ENCODE peak calls at places on chromosomes 4 and X, in four cellular contexts. One of them, this sample, is unnamed.

GRCh38 chr4:180721356-180721755 is 1521.8 kb upstream of the TENM3 start:
- DNase-seq in thoracic aorta: no peak
- DNase-seq in HFF-Myc: no peak
- DNase-seq in progenitor cell of endocrine pancreas: no peak
- DNase-seq in this sample: no peak

GRCh38 chrX:108034725-108035124 is 10.1 kb upstream of the VSIG1 start:
- DNase-seq in progenitor cell of endocrine pancreas: no peak
- DNase-seq in thoracic aorta: no peak
- DNase-seq in HFF-Myc: no peak
- DNase-seq in this sample: no peak

GRCh38 chr4:176002007-176002623 is 63.5 kb upstream of the WDR17 start:
- DNase-seq in thoracic aorta: no peak
- DNase-seq in HFF-Myc: no peak
- DNase-seq in progenitor cell of endocrine pancreas: peak; percentile 53
- DNase-seq in this sample: peak; percentile 45

GRCh38 chr4:110516106-110516922 is 40.4 kb downstream of the ENPEP start:
- DNase-seq in HFF-Myc: no peak
- DNase-seq in thoracic aorta: no peak
- DNase-seq in progenitor cell of endocrine pancreas: peak; percentile 57
- DNase-seq in this sample: peak; percentile 68

GRCh38 chr4:47122592-47123291 is 91.4 kb downstream of the GABRB1 start:
- DNase-seq in progenitor cell of endocrine pancreas: peak; percentile 43
- DNase-seq in thoracic aorta: no peak
- DNase-seq in HFF-Myc: peak; percentile 44
- DNase-seq in this sample: peak; percentile 65

GRCh38 chr4:118585015-118585414 is 100.2 kb upstream of the METTL14 start:
- DNase-seq in thoracic aorta: no peak
- DNase-seq in progenitor cell of endocrine pancreas: no peak
- DNase-seq in HFF-Myc: no peak
- DNase-seq in this sample: no peak

GRCh38 chrX:40646489-40647306 is 663 bp downstream of the CXorf38 start:
- DNase-seq in HFF-Myc: no peak
- DNase-seq in thoracic aorta: no peak
- DNase-seq in progenitor cell of endocrine pancreas: no peak
- DNase-seq in this sample: no peak

GRCh38 chr4:48252313-48252712 is 17.3 kb downstream of the TEC start:
- DNase-seq in HFF-Myc: no peak
- DNase-seq in progenitor cell of endocrine pancreas: no peak
- DNase-seq in thoracic aorta: no peak
- DNase-seq in this sample: no peak

GRCh38 chr4:1863297-1864033 is 7.5 kb upstream of the LETM1 start:
- DNase-seq in HFF-Myc: no peak
- DNase-seq in thoracic aorta: no peak
- DNase-seq in progenitor cell of endocrine pancreas: no peak
- DNase-seq in this sample: no peak

GRCh38 chr4:6017030-6017429 is 1.2 kb downstream of the C4orf50 start:
- DNase-seq in thoracic aorta: no peak
- DNase-seq in progenitor cell of endocrine pancreas: no peak
- DNase-seq in HFF-Myc: no peak
- DNase-seq in this sample: no peak

GRCh38 chr4:3851211-3851610 is 85.0 kb downstream of the ADRA2C start:
- DNase-seq in HFF-Myc: peak; percentile 14
- DNase-seq in thoracic aorta: no peak
- DNase-seq in progenitor cell of endocrine pancreas: no peak
- DNase-seq in this sample: no peak

GRCh38 chrX:41734530-41734929 is 10.5 kb downstream of the GPR82 start:
- DNase-seq in progenitor cell of endocrine pancreas: no peak
- DNase-seq in HFF-Myc: no peak
- DNase-seq in thoracic aorta: no peak
- DNase-seq in this sample: no peak

GRCh38 chr4:114191496-114191895 is 212.0 kb upstream of the ARSJ start:
- DNase-seq in HFF-Myc: no peak
- DNase-seq in progenitor cell of endocrine pancreas: no peak
- DNase-seq in thoracic aorta: no peak
- DNase-seq in this sample: no peak

GRCh38 chrX:53362439-53362838 is 60.0 kb downstream of the SMC1A start:
- DNase-seq in HFF-Myc: no peak
- DNase-seq in thoracic aorta: no peak
- DNase-seq in progenitor cell of endocrine pancreas: no peak
- DNase-seq in this sample: no peak

GRCh38 chrX:82092307-82092706 is 890.4 kb downstream of the SH3BGRL start:
- DNase-seq in HFF-Myc: no peak
- DNase-seq in progenitor cell of endocrine pancreas: no peak
- DNase-seq in thoracic aorta: no peak
- DNase-seq in this sample: no peak

GRCh38 chrX:136577562-136577961 is 45.5 kb downstream of the VGLL1 start:
- DNase-seq in HFF-Myc: no peak
- DNase-seq in thoracic aorta: no peak
- DNase-seq in progenitor cell of endocrine pancreas: peak; percentile 14
- DNase-seq in this sample: peak; percentile 31

GRCh38 chr4:186957952-186958555 is 234.4 kb upstream of the FAT1 start:
- DNase-seq in HFF-Myc: peak; percentile 32
- DNase-seq in thoracic aorta: no peak
- DNase-seq in progenitor cell of endocrine pancreas: no peak
- DNase-seq in this sample: no peak

GRCh38 chr4:109067509-109068205 is 234.8 kb downstream of the COL25A1 start:
- DNase-seq in HFF-Myc: no peak
- DNase-seq in thoracic aorta: no peak
- DNase-seq in progenitor cell of endocrine pancreas: no peak
- DNase-seq in this sample: no peak

GRCh38 chrX:82081027-82081426 is 879.1 kb downstream of the SH3BGRL start:
- DNase-seq in thoracic aorta: no peak
- DNase-seq in progenitor cell of endocrine pancreas: no peak
- DNase-seq in HFF-Myc: no peak
- DNase-seq in this sample: no peak

GRCh38 chrX:2577844-2578444 is 77.2 kb upstream of the DHRSX start:
- DNase-seq in thoracic aorta: no peak
- DNase-seq in HFF-Myc: no peak
- DNase-seq in progenitor cell of endocrine pancreas: no peak
- DNase-seq in this sample: no peak

GRCh38 chrX:150352114-150352513 is 11.0 kb upstream of the MAMLD1 start:
- DNase-seq in thoracic aorta: no peak
- DNase-seq in progenitor cell of endocrine pancreas: no peak
- DNase-seq in HFF-Myc: no peak
- DNase-seq in this sample: no peak

GRCh38 chrX:69083361-69083760 is 81.9 kb downstream of the PJA1 start:
- DNase-seq in progenitor cell of endocrine pancreas: no peak
- DNase-seq in thoracic aorta: no peak
- DNase-seq in HFF-Myc: no peak
- DNase-seq in this sample: no peak

GRCh38 chr4:169351860-169352259 is 81.1 kb upstream of the SH3RF1 start:
- DNase-seq in thoracic aorta: no peak
- DNase-seq in HFF-Myc: no peak
- DNase-seq in progenitor cell of endocrine pancreas: no peak
- DNase-seq in this sample: no peak

GRCh38 chr4:71006203-71006907 is 12.9 kb downstream of the DCK start:
- DNase-seq in thoracic aorta: no peak
- DNase-seq in HFF-Myc: no peak
- DNase-seq in progenitor cell of endocrine pancreas: no peak
- DNase-seq in this sample: no peak

GRCh38 chrX:111411591-111412371 is at the start of gene DCX:
- DNase-seq in thoracic aorta: no peak
- DNase-seq in HFF-Myc: no peak
- DNase-seq in progenitor cell of endocrine pancreas: no peak
- DNase-seq in this sample: no peak

GRCh38 chrX:65668362-65669310 is 1.2 kb downstream of the MSN start:
- DNase-seq in HFF-Myc: no peak
- DNase-seq in thoracic aorta: peak; percentile 32
- DNase-seq in progenitor cell of endocrine pancreas: no peak
- DNase-seq in this sample: peak; percentile 2

GRCh38 chrX:115378471-115378870 is 89.0 kb downstream of the LUZP4 start:
- DNase-seq in thoracic aorta: no peak
- DNase-seq in HFF-Myc: no peak
- DNase-seq in progenitor cell of endocrine pancreas: no peak
- DNase-seq in this sample: no peak

GRCh38 chr4:61896717-61897116 is 696.6 kb downstream of the ADGRL3 start:
- DNase-seq in thoracic aorta: no peak
- DNase-seq in HFF-Myc: no peak
- DNase-seq in progenitor cell of endocrine pancreas: no peak
- DNase-seq in this sample: no peak

GRCh38 chr4:168667397-168667796 is 170.5 kb downstream of the PALLD start:
- DNase-seq in thoracic aorta: no peak
- DNase-seq in progenitor cell of endocrine pancreas: no peak
- DNase-seq in HFF-Myc: no peak
- DNase-seq in this sample: no peak

GRCh38 chr4:76765473-76766183 is 132.3 kb downstream of the SOWAHB start:
- DNase-seq in HFF-Myc: no peak
- DNase-seq in progenitor cell of endocrine pancreas: no peak
- DNase-seq in thoracic aorta: no peak
- DNase-seq in this sample: no peak

GRCh38 chr4:1298461-1298860 is 8.8 kb downstream of the MAEA start:
- DNase-seq in thoracic aorta: no peak
- DNase-seq in progenitor cell of endocrine pancreas: no peak
- DNase-seq in HFF-Myc: no peak
- DNase-seq in this sample: no peak

GRCh38 chr4:48015216-48015615 is 1.3 kb downstream of the CNGA1 start:
- DNase-seq in HFF-Myc: no peak
- DNase-seq in progenitor cell of endocrine pancreas: no peak
- DNase-seq in thoracic aorta: no peak
- DNase-seq in this sample: no peak

GRCh38 chrX:68983004-68983857 is 154.4 kb downstream of the EFNB1 start:
- DNase-seq in HFF-Myc: no peak
- DNase-seq in progenitor cell of endocrine pancreas: no peak
- DNase-seq in thoracic aorta: no peak
- DNase-seq in this sample: no peak

GRCh38 chr4:110484767-110485166 is 8.8 kb downstream of the ENPEP start:
- DNase-seq in HFF-Myc: peak; percentile 57
- DNase-seq in progenitor cell of endocrine pancreas: no peak
- DNase-seq in thoracic aorta: no peak
- DNase-seq in this sample: no peak

GRCh38 chr4:80192252-80192866 is 4.9 kb upstream of the PRDM8 start:
- DNase-seq in thoracic aorta: no peak
- DNase-seq in HFF-Myc: no peak
- DNase-seq in progenitor cell of endocrine pancreas: no peak
- DNase-seq in this sample: no peak

GRCh38 chrX:152131525-152131924 is 6.9 kb downstream of the MAGEA10 start:
- DNase-seq in HFF-Myc: no peak
- DNase-seq in progenitor cell of endocrine pancreas: no peak
- DNase-seq in thoracic aorta: no peak
- DNase-seq in this sample: no peak

DNA sequence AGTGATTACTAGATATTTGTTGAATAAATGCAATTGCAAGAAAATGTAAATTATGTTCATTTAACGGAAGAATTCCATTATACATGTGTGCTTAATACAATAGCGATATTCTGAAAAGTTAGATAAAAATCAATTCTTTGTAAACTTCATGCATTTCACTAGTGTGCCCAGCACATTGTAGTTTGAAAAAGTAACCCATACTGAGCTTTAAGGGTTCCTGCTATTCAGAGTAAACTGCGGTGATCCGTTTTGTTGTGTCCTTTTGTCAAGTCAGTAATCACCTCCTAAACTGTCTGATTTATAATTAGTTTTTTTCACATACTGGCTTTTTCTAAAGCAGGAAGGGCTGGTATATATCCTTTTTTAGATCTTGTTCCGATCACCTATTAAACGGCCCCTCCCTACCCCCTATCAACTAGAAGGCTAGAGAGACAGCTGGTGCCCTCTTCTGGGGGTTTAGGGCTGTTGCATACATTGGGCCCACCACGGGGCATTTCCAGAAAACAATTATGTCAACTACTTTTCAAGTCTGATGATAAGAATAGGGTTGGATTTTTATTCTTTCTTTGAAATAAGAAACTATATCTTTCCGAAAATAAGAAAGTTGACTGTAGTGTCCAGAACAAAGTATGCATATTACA is 7.0 kb upstream of the BMP15 start:
- DNase-seq in HFF-Myc: no peak
- DNase-seq in progenitor cell of endocrine pancreas: peak; percentile 24
- DNase-seq in thoracic aorta: no peak
- DNase-seq in this sample: peak; percentile 18
- TF ChIP-seq CTCF in HFF-Myc: peak; percentile 35
- TF ChIP-seq CTCF in progenitor cell of endocrine pancreas: peak; percentile 68
- TF ChIP-seq CTCF in thoracic aorta: peak; percentile 40
- TF ChIP-seq CTCF in this sample: peak; percentile 76

GRCh38 chrX:23621621-23622265 is 45.5 kb upstream of the PRDX4 start:
- DNase-seq in progenitor cell of endocrine pancreas: no peak
- DNase-seq in HFF-Myc: no peak
- DNase-seq in thoracic aorta: no peak
- DNase-seq in this sample: no peak

GRCh38 chrX:23631136-23631535 is 36.2 kb upstream of the PRDX4 start:
- DNase-seq in progenitor cell of endocrine pancreas: no peak
- DNase-seq in HFF-Myc: no peak
- DNase-seq in thoracic aorta: no peak
- DNase-seq in this sample: no peak

GRCh38 chrX:23623797-23624196 is 43.5 kb upstream of the PRDX4 start:
- DNase-seq in HFF-Myc: no peak
- DNase-seq in thoracic aorta: no peak
- DNase-seq in progenitor cell of endocrine pancreas: no peak
- DNase-seq in this sample: no peak

DNA sequence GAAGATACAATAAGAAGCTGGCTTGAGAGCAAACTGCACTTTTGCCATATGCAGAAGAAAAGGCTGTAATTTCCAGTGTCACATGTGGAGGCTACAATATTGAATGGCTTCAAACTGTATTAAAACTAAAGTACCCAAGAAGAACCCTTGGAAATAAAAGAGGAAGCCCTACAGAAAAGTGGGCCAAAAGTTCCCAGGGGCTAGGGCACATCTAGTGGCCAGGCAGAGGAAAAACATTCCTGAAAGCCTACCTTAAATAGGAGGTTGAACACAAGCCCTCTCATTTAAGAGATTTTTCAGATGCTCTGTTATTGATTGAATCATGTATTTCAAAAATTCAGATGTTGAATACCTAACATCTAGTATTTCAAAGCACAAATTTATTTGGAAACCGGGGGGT is 40.6 kb upstream of the PRDX4 start:
- DNase-seq in HFF-Myc: no peak
- DNase-seq in progenitor cell of endocrine pancreas: no peak
- DNase-seq in thoracic aorta: no peak
- DNase-seq in this sample: no peak
- TF ChIP-seq CTCF in HFF-Myc: no peak
- TF ChIP-seq CTCF in progenitor cell of endocrine pancreas: peak; percentile 27
- TF ChIP-seq CTCF in thoracic aorta: no peak
- TF ChIP-seq CTCF in this sample: no peak

GRCh38 chr4:54658321-54659093 is 750 bp downstream of the KIT start:
- DNase-seq in HFF-Myc: no peak
- DNase-seq in progenitor cell of endocrine pancreas: peak; percentile 51
- DNase-seq in thoracic aorta: no peak
- DNase-seq in this sample: peak; percentile 51
- TF ChIP-seq CTCF in HFF-Myc: peak; percentile 14
- TF ChIP-seq CTCF in progenitor cell of endocrine pancreas: peak; percentile 50
- TF ChIP-seq CTCF in thoracic aorta: peak; percentile 64
- TF ChIP-seq CTCF in this sample: peak; percentile 52

GRCh38 chr4:185210102-185210981 is 944 bp downstream of the SNX25 start:
- DNase-seq in HFF-Myc: no peak
- DNase-seq in progenitor cell of endocrine pancreas: peak; percentile 50
- DNase-seq in thoracic aorta: no peak
- DNase-seq in this sample: peak; percentile 36

GRCh38 chr4:185212566-185212965 is 3.2 kb downstream of the SNX25 start:
- DNase-seq in HFF-Myc: no peak
- DNase-seq in progenitor cell of endocrine pancreas: no peak
- DNase-seq in thoracic aorta: no peak
- DNase-seq in this sample: no peak

GRCh38 chr4:185211641-185212040 is 2.2 kb downstream of the SNX25 start:
- DNase-seq in HFF-Myc: no peak
- DNase-seq in thoracic aorta: no peak
- DNase-seq in progenitor cell of endocrine pancreas: no peak
- DNase-seq in this sample: no peak

GRCh38 chr4:185211035-185211434 is 1.6 kb downstream of the SNX25 start:
- DNase-seq in progenitor cell of endocrine pancreas: no peak
- DNase-seq in HFF-Myc: no peak
- DNase-seq in thoracic aorta: no peak
- DNase-seq in this sample: no peak

GRCh38 chr4:185209031-185209851 is at the start of gene SNX25:
- DNase-seq in progenitor cell of endocrine pancreas: peak; percentile 88
- DNase-seq in HFF-Myc: no peak
- DNase-seq in thoracic aorta: peak; percentile 43
- DNase-seq in this sample: peak; percentile 69
- TF ChIP-seq CTCF in progenitor cell of endocrine pancreas: peak; percentile 42
- TF ChIP-seq CTCF in HFF-Myc: no peak
- TF ChIP-seq CTCF in thoracic aorta: peak; percentile 7
- TF ChIP-seq CTCF in this sample: peak; percentile 16

This sample was measured in neural crest cell.